ENCODE peak calls at places on chromosomes 3 and 15, in eight cellular contexts. One of them, this sample, is unnamed.

GRCh38 chr3:66480666-66481065 is 20.2 kb downstream of the LRIG1 start:
- DNase-seq in foreskin fibroblast: no peak
- DNase-seq in cardiac muscle cell: no peak
- DNase-seq in heart right ventricle: no peak
- DNase-seq in HFFc6: no peak
- DNase-seq in AG09319: no peak
- DNase-seq in breast epithelium: no peak
- DNase-seq in gastrocnemius medialis: no peak
- DNase-seq in this sample: no peak

GRCh38 chr15:47711654-47712053 is 5.7 kb upstream of the SEMA6D start:
- DNase-seq in foreskin fibroblast: no peak
- DNase-seq in cardiac muscle cell: no peak
- DNase-seq in heart right ventricle: no peak
- DNase-seq in HFFc6: no peak
- DNase-seq in AG09319: no peak
- DNase-seq in breast epithelium: no peak
- DNase-seq in gastrocnemius medialis: no peak
- DNase-seq in this sample: no peak

GRCh38 chr3:127493924-127494646 is 96.4 kb downstream of the TPRA1 start:
- DNase-seq in foreskin fibroblast: no peak
- DNase-seq in cardiac muscle cell: no peak
- DNase-seq in heart right ventricle: no peak
- DNase-seq in HFFc6: no peak
- DNase-seq in AG09319: no peak
- DNase-seq in breast epithelium: no peak
- DNase-seq in gastrocnemius medialis: no peak
- DNase-seq in this sample: no peak

GRCh38 chr15:81235781-81236507 is 39.3 kb downstream of the IL16 start:
- DNase-seq in foreskin fibroblast: peak
- DNase-seq in cardiac muscle cell: no peak
- DNase-seq in heart right ventricle: no peak
- DNase-seq in HFFc6: peak
- DNase-seq in AG09319: peak
- DNase-seq in breast epithelium: no peak
- DNase-seq in gastrocnemius medialis: no peak
- DNase-seq in this sample: no peak

GRCh38 chr15:50127255-50127777 is 8.3 kb upstream of the ATP8B4 start:
- DNase-seq in foreskin fibroblast: no peak
- DNase-seq in cardiac muscle cell: no peak
- DNase-seq in heart right ventricle: no peak
- DNase-seq in HFFc6: no peak
- DNase-seq in AG09319: no peak
- DNase-seq in breast epithelium: no peak
- DNase-seq in gastrocnemius medialis: no peak
- DNase-seq in this sample: no peak

GRCh38 chr3:171168086-171168485 is 141.6 kb upstream of the SLC2A2 start:
- DNase-seq in foreskin fibroblast: no peak
- DNase-seq in cardiac muscle cell: peak
- DNase-seq in heart right ventricle: no peak
- DNase-seq in HFFc6: peak
- DNase-seq in AG09319: no peak
- DNase-seq in breast epithelium: no peak
- DNase-seq in gastrocnemius medialis: no peak
- DNase-seq in this sample: no peak

GRCh38 chr15:64105113-64105704 is 9.4 kb downstream of the SNX1 start:
- DNase-seq in foreskin fibroblast: peak
- DNase-seq in cardiac muscle cell: no peak
- DNase-seq in heart right ventricle: no peak
- DNase-seq in HFFc6: no peak
- DNase-seq in AG09319: peak
- DNase-seq in breast epithelium: no peak
- DNase-seq in gastrocnemius medialis: peak
- DNase-seq in this sample: no peak

GRCh38 chr3:22475665-22476064 is 724.7 kb upstream of the ZNF385D start:
- DNase-seq in foreskin fibroblast: no peak
- DNase-seq in cardiac muscle cell: no peak
- DNase-seq in heart right ventricle: no peak
- DNase-seq in HFFc6: no peak
- DNase-seq in AG09319: no peak
- DNase-seq in breast epithelium: no peak
- DNase-seq in gastrocnemius medialis: no peak
- DNase-seq in this sample: no peak

GRCh38 chr3:102673271-102674115 is 238.7 kb downstream of the ZPLD1 start:
- DNase-seq in foreskin fibroblast: peak
- DNase-seq in cardiac muscle cell: peak
- DNase-seq in heart right ventricle: peak
- DNase-seq in HFFc6: peak
- DNase-seq in AG09319: peak
- DNase-seq in breast epithelium: peak
- DNase-seq in gastrocnemius medialis: peak
- DNase-seq in this sample: peak

GRCh38 chr3:156551261-156551660 is 3.7 kb downstream of the SSR3 start:
- DNase-seq in foreskin fibroblast: peak
- DNase-seq in cardiac muscle cell: no peak
- DNase-seq in heart right ventricle: no peak
- DNase-seq in HFFc6: peak
- DNase-seq in AG09319: no peak
- DNase-seq in breast epithelium: no peak
- DNase-seq in gastrocnemius medialis: no peak
- DNase-seq in this sample: no peak

GRCh38 chr3:175310046-175310445 is 450.9 kb downstream of the NAALADL2 start:
- DNase-seq in foreskin fibroblast: no peak
- DNase-seq in cardiac muscle cell: no peak
- DNase-seq in heart right ventricle: no peak
- DNase-seq in HFFc6: no peak
- DNase-seq in AG09319: no peak
- DNase-seq in breast epithelium: no peak
- DNase-seq in gastrocnemius medialis: no peak
- DNase-seq in this sample: no peak

GRCh38 chr3:45962033-45962432 is 18.8 kb downstream of the CXCR6 start:
- DNase-seq in foreskin fibroblast: no peak
- DNase-seq in cardiac muscle cell: no peak
- DNase-seq in heart right ventricle: no peak
- DNase-seq in HFFc6: no peak
- DNase-seq in AG09319: no peak
- DNase-seq in breast epithelium: no peak
- DNase-seq in gastrocnemius medialis: no peak
- DNase-seq in this sample: no peak

GRCh38 chr15:92882697-92883642 is 17.2 kb upstream of the CHD2 start:
- DNase-seq in foreskin fibroblast: no peak
- DNase-seq in cardiac muscle cell: peak
- DNase-seq in heart right ventricle: peak
- DNase-seq in HFFc6: no peak
- DNase-seq in AG09319: no peak
- DNase-seq in breast epithelium: no peak
- DNase-seq in gastrocnemius medialis: no peak
- DNase-seq in this sample: peak

GRCh38 chr15:101407439-101407838 is 82.1 kb downstream of the PCSK6 start:
- DNase-seq in foreskin fibroblast: no peak
- DNase-seq in cardiac muscle cell: no peak
- DNase-seq in heart right ventricle: no peak
- DNase-seq in HFFc6: no peak
- DNase-seq in AG09319: no peak
- DNase-seq in breast epithelium: no peak
- DNase-seq in gastrocnemius medialis: no peak
- DNase-seq in this sample: no peak

GRCh38 chr3:66692108-66692750 is 191.4 kb upstream of the LRIG1 start:
- DNase-seq in foreskin fibroblast: no peak
- DNase-seq in cardiac muscle cell: no peak
- DNase-seq in heart right ventricle: no peak
- DNase-seq in HFFc6: no peak
- DNase-seq in AG09319: no peak
- DNase-seq in breast epithelium: no peak
- DNase-seq in gastrocnemius medialis: no peak
- DNase-seq in this sample: no peak

GRCh38 chr3:110063178-110063577 is 725.8 kb upstream of the DPPA4 start:
- DNase-seq in foreskin fibroblast: no peak
- DNase-seq in cardiac muscle cell: no peak
- DNase-seq in heart right ventricle: no peak
- DNase-seq in HFFc6: no peak
- DNase-seq in AG09319: no peak
- DNase-seq in breast epithelium: no peak
- DNase-seq in gastrocnemius medialis: no peak
- DNase-seq in this sample: no peak

GRCh38 chr3:124518350-124518749 is 211.9 kb upstream of the UMPS start:
- DNase-seq in foreskin fibroblast: no peak
- DNase-seq in cardiac muscle cell: no peak
- DNase-seq in heart right ventricle: no peak
- DNase-seq in HFFc6: no peak
- DNase-seq in AG09319: no peak
- DNase-seq in breast epithelium: no peak
- DNase-seq in gastrocnemius medialis: no peak
- DNase-seq in this sample: no peak

GRCh38 chr3:136984837-136985236 is 27.1 kb downstream of the IL20RB start:
- DNase-seq in foreskin fibroblast: peak
- DNase-seq in cardiac muscle cell: no peak
- DNase-seq in heart right ventricle: no peak
- DNase-seq in HFFc6: peak
- DNase-seq in AG09319: no peak
- DNase-seq in breast epithelium: no peak
- DNase-seq in gastrocnemius medialis: no peak
- DNase-seq in this sample: no peak

GRCh38 chr15:22939051-22939450 is 41.1 kb downstream of the CYFIP1 start:
- DNase-seq in foreskin fibroblast: no peak
- DNase-seq in cardiac muscle cell: no peak
- DNase-seq in heart right ventricle: no peak
- DNase-seq in HFFc6: no peak
- DNase-seq in AG09319: no peak
- DNase-seq in breast epithelium: no peak
- DNase-seq in gastrocnemius medialis: no peak
- DNase-seq in this sample: no peak

GRCh38 chr3:49530231-49530630 is 24.0 kb upstream of the BSN start:
- DNase-seq in foreskin fibroblast: no peak
- DNase-seq in cardiac muscle cell: no peak
- DNase-seq in heart right ventricle: no peak
- DNase-seq in HFFc6: no peak
- DNase-seq in AG09319: no peak
- DNase-seq in breast epithelium: no peak
- DNase-seq in gastrocnemius medialis: no peak
- DNase-seq in this sample: no peak

GRCh38 chr3:117547956-117548550 is 838.5 kb downstream of the TUSC7 start:
- DNase-seq in foreskin fibroblast: peak
- DNase-seq in cardiac muscle cell: no peak
- DNase-seq in heart right ventricle: no peak
- DNase-seq in HFFc6: peak
- DNase-seq in AG09319: peak
- DNase-seq in breast epithelium: no peak
- DNase-seq in gastrocnemius medialis: no peak
- DNase-seq in this sample: no peak

GRCh38 chr3:72447059-72447946 is 400.9 kb downstream of the SHQ1 start:
- DNase-seq in foreskin fibroblast: peak
- DNase-seq in cardiac muscle cell: peak
- DNase-seq in heart right ventricle: peak
- DNase-seq in HFFc6: peak
- DNase-seq in AG09319: peak
- DNase-seq in breast epithelium: peak
- DNase-seq in gastrocnemius medialis: peak
- DNase-seq in this sample: peak
- TF ChIP-seq CTCF in foreskin fibroblast: no peak
- TF ChIP-seq CTCF in cardiac muscle cell: no peak
- TF ChIP-seq CTCF in heart right ventricle: no peak
- TF ChIP-seq CTCF in HFFc6: no peak
- TF ChIP-seq CTCF in AG09319: no peak
- TF ChIP-seq CTCF in breast epithelium: no peak
- TF ChIP-seq CTCF in gastrocnemius medialis: peak
- TF ChIP-seq CTCF in this sample: no peak

DNA sequence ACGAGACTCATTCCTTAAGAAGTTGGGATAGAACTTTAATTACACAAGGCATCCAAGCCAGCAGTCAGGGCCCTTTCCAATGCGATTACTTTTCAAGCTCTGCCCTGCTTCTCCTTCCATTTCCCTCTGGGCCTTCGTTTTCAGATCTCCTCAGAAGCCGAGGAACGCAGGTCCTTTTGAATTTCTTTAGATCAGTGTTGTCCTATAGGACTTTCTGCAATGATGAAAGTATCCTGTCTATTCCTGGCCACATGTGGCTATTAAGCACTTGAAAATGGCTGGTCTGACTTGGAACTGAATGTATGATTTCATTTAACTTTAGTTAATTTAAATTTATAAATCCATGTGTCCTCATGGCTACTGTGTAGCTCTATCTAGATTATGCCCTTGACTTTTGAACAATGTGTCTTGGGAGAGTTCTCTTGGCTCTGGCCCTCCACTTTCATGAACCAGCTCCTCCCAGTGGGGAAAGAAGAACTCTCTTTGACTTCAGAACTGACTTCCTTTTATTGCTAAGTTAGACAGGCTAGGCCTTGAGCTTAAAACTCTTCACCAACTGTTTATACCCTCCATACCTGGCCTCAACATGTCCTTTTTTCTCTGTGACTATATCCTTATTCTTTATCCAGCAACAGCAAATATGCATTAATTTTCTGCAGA is 22.7 kb downstream of the TGFBR2 start:
- DNase-seq in foreskin fibroblast: no peak
- DNase-seq in cardiac muscle cell: peak
- DNase-seq in heart right ventricle: no peak
- DNase-seq in HFFc6: peak
- DNase-seq in AG09319: no peak
- DNase-seq in breast epithelium: no peak
- DNase-seq in gastrocnemius medialis: no peak
- DNase-seq in this sample: no peak
- TF ChIP-seq CTCF in foreskin fibroblast: no peak
- TF ChIP-seq CTCF in cardiac muscle cell: peak
- TF ChIP-seq CTCF in heart right ventricle: peak
- TF ChIP-seq CTCF in HFFc6: peak
- TF ChIP-seq CTCF in AG09319: peak
- TF ChIP-seq CTCF in breast epithelium: no peak
- TF ChIP-seq CTCF in gastrocnemius medialis: no peak
- TF ChIP-seq CTCF in this sample: no peak

GRCh38 chr3:72655758-72656157 is 192.5 kb downstream of the SHQ1 start:
- DNase-seq in foreskin fibroblast: no peak
- DNase-seq in cardiac muscle cell: no peak
- DNase-seq in heart right ventricle: no peak
- DNase-seq in HFFc6: no peak
- DNase-seq in AG09319: no peak
- DNase-seq in breast epithelium: no peak
- DNase-seq in gastrocnemius medialis: no peak
- DNase-seq in this sample: no peak
- TF ChIP-seq CTCF in foreskin fibroblast: no peak
- TF ChIP-seq CTCF in cardiac muscle cell: peak
- TF ChIP-seq CTCF in heart right ventricle: no peak
- TF ChIP-seq CTCF in HFFc6: peak
- TF ChIP-seq CTCF in AG09319: no peak
- TF ChIP-seq CTCF in breast epithelium: no peak
- TF ChIP-seq CTCF in gastrocnemius medialis: no peak
- TF ChIP-seq CTCF in this sample: no peak

DNA sequence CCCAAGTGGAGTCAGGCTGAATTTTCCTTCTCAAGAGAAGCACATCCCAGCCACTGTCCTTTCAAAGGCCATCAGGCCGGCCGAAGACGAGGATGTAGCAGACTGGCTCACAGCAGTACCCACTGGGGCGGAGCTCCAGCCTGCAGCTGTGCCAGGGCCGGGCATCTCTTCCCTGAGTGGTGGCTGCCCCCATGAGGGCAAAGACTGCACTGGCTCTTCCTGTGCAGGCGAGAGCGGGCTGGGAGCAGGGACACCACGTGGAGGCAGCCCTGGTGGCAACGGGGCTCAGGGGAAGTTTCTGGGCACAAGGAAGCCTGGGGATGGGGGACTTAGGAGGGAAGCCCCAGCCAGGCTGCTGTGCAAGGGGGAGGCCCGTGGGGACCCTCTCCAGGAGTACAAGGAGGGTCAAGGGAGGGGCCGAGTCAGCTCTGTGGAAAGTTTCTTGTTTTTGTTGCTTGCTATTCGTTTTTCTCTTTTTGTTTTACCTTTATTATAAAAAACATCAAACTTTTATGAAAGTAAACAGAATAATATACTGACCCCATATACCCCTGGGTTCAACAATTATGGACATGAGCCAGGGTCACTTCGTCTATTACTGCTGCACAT is 66.1 kb downstream of the RPN1 start:
- DNase-seq in foreskin fibroblast: peak
- DNase-seq in cardiac muscle cell: peak
- DNase-seq in heart right ventricle: peak
- DNase-seq in HFFc6: peak
- DNase-seq in AG09319: peak
- DNase-seq in breast epithelium: peak
- DNase-seq in gastrocnemius medialis: no peak
- DNase-seq in this sample: peak
- TF ChIP-seq CTCF in foreskin fibroblast: peak
- TF ChIP-seq CTCF in cardiac muscle cell: peak
- TF ChIP-seq CTCF in heart right ventricle: peak
- TF ChIP-seq CTCF in HFFc6: peak
- TF ChIP-seq CTCF in AG09319: peak
- TF ChIP-seq CTCF in breast epithelium: peak
- TF ChIP-seq CTCF in gastrocnemius medialis: peak
- TF ChIP-seq CTCF in this sample: peak

This sample was measured in mesothelial cell of epicardium.